ENCODE peak calls at places on chromosomes 2 and 18, in four cellular contexts. Z is IMR-90, I is H1, H is H9. X is an unnamed sample.

GRCh38 chr2:9205963-9206948 is at the start of gene ASAP2:
- DNase-seq in Z (peak; percentile 68), I (no peak), H (peak; percentile 65), X (peak; percentile 60)

GRCh38 chr2:108552566-108552965 is 18.3 kb downstream of the LIMS1 start:
- DNase-seq in Z (no peak), I (no peak), H (no peak), X (no peak)

GRCh38 chr2:168255866-168256265 is 8.5 kb upstream of the STK39 start:
- DNase-seq in Z (no peak), I (no peak), H (no peak), X (no peak)

GRCh38 chr2:111247491-111247890 is 126.8 kb downstream of the BCL2L11 start:
- DNase-seq in Z (no peak), I (no peak), H (no peak), X (no peak)

GRCh38 chr2:240137596-240138274 is 1.6 kb upstream of the COPS9 start:
- DNase-seq in Z (no peak), I (no peak), H (peak; percentile 24), X (no peak)

GRCh38 chr18:26722582-26722931 is 142.9 kb downstream of the AQP4 start:
- DNase-seq in Z (no peak), I (no peak), H (no peak), X (no peak)

GRCh38 chr2:200913654-200914053 is 24.5 kb downstream of the NIF3L1 start:
- DNase-seq in Z (peak; percentile 76), I (no peak), H (no peak), X (no peak)

GRCh38 chr2:150080115-150080514 is 407.4 kb downstream of the RND3 start:
- DNase-seq in Z (peak; percentile 50), I (no peak), H (no peak), X (no peak)

GRCh38 chr2:143807677-143808076 is 678.5 kb downstream of the ARHGAP15 start:
- DNase-seq in Z (no peak), I (no peak), H (no peak), X (no peak)

GRCh38 chr2:219406861-219407230 is 11.3 kb upstream of the DES start:
- DNase-seq in Z (peak; percentile 97), I (no peak), H (no peak), X (peak; percentile 74)

GRCh38 chr2:113176696-113177355 is 3.1 kb downstream of the PSD4 start:
- DNase-seq in Z (no peak), I (no peak), H (no peak), X (no peak)

GRCh38 chr2:239283961-239284801 is 116.6 kb downstream of the HDAC4 start:
- DNase-seq in Z (no peak), I (no peak), H (peak; percentile 51), X (no peak)

GRCh38 chr2:149863227-149863626 is 275.7 kb upstream of the MMADHC start:
- DNase-seq in Z (no peak), I (no peak), H (no peak), X (no peak)

GRCh38 chr2:38572167-38572566 is 30.6 kb downstream of the HNRNPLL start:
- DNase-seq in Z (peak; percentile 89), I (no peak), H (no peak), X (no peak)

GRCh38 chr2:140718999-140719398 is 1411.8 kb downstream of the LRP1B start:
- DNase-seq in Z (no peak), I (no peak), H (no peak), X (no peak)

GRCh38 chr2:28695245-28695647 is 56.4 kb upstream of the PPP1CB start:
- DNase-seq in Z (no peak), I (no peak), H (no peak), X (peak; percentile 13)

DNA sequence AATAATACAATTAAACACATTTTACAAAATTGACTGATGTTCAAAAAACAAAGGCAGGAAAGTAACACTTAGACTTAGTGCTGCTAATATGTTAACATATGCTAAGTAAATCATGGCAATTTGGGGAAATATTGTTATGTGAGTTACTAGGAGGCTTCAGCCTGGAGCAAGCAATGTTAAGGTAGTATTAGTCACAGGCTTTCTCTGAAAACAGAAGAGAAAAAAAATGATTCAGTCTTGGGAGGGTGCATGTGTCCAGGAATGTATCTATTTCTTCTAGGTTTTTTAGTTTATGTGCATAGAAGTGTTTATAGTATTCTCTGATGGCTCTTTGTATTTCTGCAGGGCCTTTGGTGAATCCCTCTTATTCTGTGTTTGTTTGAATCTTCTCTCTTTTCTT is 345.8 kb upstream of the TFPI start:
- DNase-seq in Z (peak; percentile 46), I (no peak), H (no peak), X (no peak)
- H3K56ac ChIP-seq in Z (no peak overlapping the region), I (no peak overlapping the region), H (no peak overlapping the region), X (no peak overlapping the region)

GRCh38 chr2:100903534-100904258 is 83.8 kb downstream of the NPAS2 start:
- DNase-seq in Z (peak; percentile 34), I (no peak), H (no peak), X (peak; percentile 78)

GRCh38 chr2:100905132-100905805 is 85.3 kb downstream of the NPAS2 start:
- DNase-seq in Z (no peak), I (no peak), H (no peak), X (no peak)

GRCh38 chr2:100900156-100900795 is 80.3 kb downstream of the NPAS2 start:
- DNase-seq in Z (peak; percentile 24), I (no peak), H (no peak), X (no peak)

GRCh38 chr2:100906131-100906530 is 86.2 kb downstream of the NPAS2 start:
- DNase-seq in Z (no peak), I (no peak), H (no peak), X (no peak)

DNA sequence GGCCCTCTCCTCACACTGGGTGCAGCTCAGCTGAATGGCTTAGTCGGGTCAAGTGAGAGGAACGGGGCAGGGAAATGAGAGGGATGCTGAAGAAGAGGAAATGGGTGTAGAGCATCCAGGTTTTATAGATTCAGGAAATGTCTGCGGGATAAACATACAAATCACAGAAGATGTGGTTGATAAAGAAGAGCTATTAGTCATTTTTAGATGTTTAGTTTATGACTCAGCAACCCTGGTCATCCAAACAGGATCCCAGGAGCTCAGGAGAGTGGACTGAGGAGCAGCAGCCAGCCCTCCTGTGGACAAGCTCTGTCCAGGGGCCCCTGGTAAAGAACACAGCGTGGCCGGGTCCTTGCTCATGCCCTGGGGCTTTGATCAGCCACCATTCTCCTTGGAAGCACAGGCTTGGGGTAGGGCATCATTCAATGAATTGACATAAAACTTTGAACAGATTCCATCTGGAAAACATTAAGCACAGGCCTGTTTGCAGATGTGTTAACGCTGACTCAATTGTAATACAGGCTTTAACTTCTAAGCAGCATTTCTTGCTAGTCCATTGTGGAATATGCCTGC is 83.0 kb downstream of the NPAS2 start:
- DNase-seq in Z (peak; percentile 97), I (no peak), H (no peak), X (no peak)
- H3K4ac ChIP-seq in Z (peak overlapping the region; percentile 92), I (no peak overlapping the region), H (no peak overlapping the region), X (no peak overlapping the region)

GRCh38 chr18:68417826-68418225 is 297.1 kb downstream of the TMX3 start:
- DNase-seq in Z (peak; percentile 51), I (no peak), H (no peak), X (no peak)
- H3K56ac ChIP-seq in Z (no peak overlapping the region), I (no peak overlapping the region), H (no peak overlapping the region), X (no peak overlapping the region)

GRCh38 chr2:42733852-42734251 is 30.1 kb downstream of the OXER1 start:
- DNase-seq in Z (no peak), I (no peak), H (no peak), X (no peak)

GRCh38 chr2:42741140-42741539 is 22.8 kb downstream of the OXER1 start:
- DNase-seq in Z (no peak), I (no peak), H (no peak), X (no peak)

GRCh38 chr2:42736598-42737322 is 27.2 kb downstream of the OXER1 start:
- DNase-seq in Z (no peak), I (no peak), H (no peak), X (no peak)
- H3K4ac ChIP-seq in Z (no peak overlapping the region), I (no peak overlapping the region), H (no peak overlapping the region), X (no peak overlapping the region)

GRCh38 chr2:170703776-170704476 is 11.2 kb upstream of the SP5 start:
- DNase-seq in Z (no peak), I (no peak), H (no peak), X (no peak)
- H3K56ac ChIP-seq in Z (no peak overlapping the region), I (no peak overlapping the region), H (no peak overlapping the region), X (peak overlapping the region; percentile 58)

GRCh38 chr2:86193901-86194567 is 1.2 kb downstream of the IMMT start:
- DNase-seq in Z (no peak), I (no peak), H (no peak), X (peak; percentile 63)
- H3K4ac ChIP-seq in Z (no peak overlapping the region), I (no peak overlapping the region), H (no peak overlapping the region), X (no peak overlapping the region)

DNA sequence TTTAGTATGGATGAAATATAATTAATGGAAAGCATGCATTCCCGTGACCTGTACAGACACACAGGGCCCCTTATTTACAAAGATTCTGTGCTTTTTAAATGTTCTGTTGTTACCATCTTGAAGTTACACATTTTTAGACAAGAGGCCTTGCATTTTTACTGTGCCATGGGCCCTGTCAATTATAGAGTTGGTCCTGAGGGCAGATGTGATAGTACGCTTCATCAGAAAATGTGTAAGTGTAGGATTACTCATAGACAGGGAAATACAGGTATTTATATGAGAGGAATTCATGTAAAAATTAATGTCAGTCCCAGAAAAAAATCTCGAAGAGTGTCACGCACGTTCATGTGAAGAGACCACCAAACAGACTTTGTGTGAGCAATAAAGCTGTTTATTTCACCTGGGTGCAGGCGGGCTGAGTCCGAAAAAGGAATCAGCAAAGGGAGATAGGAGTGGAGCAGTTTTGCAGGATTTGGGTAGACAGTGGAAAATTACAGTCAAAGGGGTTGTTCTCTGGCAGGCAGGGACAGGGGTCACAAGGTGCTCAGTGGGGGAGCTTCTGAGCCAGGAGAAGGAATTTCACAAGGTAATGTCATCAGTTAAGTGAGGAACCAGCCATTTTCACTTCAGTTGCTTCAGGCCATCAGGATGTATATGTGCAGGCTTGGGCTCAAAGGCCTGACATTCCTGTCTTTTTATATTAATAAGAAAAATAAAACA is 12.2 kb upstream of the ALPK2 start:
- DNase-seq in Z (no peak), I (no peak), H (no peak), X (peak; percentile 92)
- H3K56ac ChIP-seq in Z (no peak overlapping the region), I (no peak overlapping the region), H (no peak overlapping the region), X (peak overlapping the region; percentile 74)